ENCODE peak calls at places on chromosomes 3 and 15, in four cellular contexts. Q is neuronal stem cell, H is mesenchymal stem cell, A is H1. M is an unnamed sample.

GRCh38 chr3:178083906-178084823 is 452.1 kb upstream of the KCNMB2 start:
- DNase-seq in Q (peak; percentile 37), H (peak; percentile 58), A (no peak), M (no peak)

GRCh38 chr3:157098823-157099185 is 61.1 kb downstream of the CCNL1 start:
- DNase-seq in Q (no peak), H (peak; percentile 65), A (no peak), M (no peak)

GRCh38 chr3:176479291-176479690 is 718.0 kb downstream of the TBL1XR1 start:
- DNase-seq in Q (no peak), H (no peak), A (no peak), M (no peak)

GRCh38 chr15:23035964-23036566 is 3.3 kb downstream of the TUBGCP5 start:
- DNase-seq in Q (peak; percentile 62), H (peak; percentile 68), A (no peak), M (peak; percentile 88)

GRCh38 chr15:86087808-86088207 is 8.1 kb downstream of the AGBL1 start:
- DNase-seq in Q (no peak), H (no peak), A (no peak), M (no peak)

GRCh38 chr3:44055951-44056350 is 185.7 kb upstream of the TOPAZ1 start:
- DNase-seq in Q (no peak), H (peak; percentile 11), A (no peak), M (no peak)

GRCh38 chr3:70064194-70064787 is 64.8 kb downstream of the SAMMSON start:
- DNase-seq in Q (peak; percentile 36), H (peak; percentile 44), A (no peak), M (no peak)

GRCh38 chr3:157115069-157116006 is 44.6 kb downstream of the CCNL1 start:
- DNase-seq in Q (peak; percentile 58), H (peak; percentile 19), A (no peak), M (peak; percentile 66)

GRCh38 chr15:79849789-79850188 is 47.0 kb downstream of the MTHFS start:
- DNase-seq in Q (peak; percentile 21), H (peak; percentile 52), A (no peak), M (peak; percentile 21)

GRCh38 chr3:12948891-12949711 is 107.7 kb upstream of the RPL32 start:
- DNase-seq in Q (no peak), H (peak; percentile 62), A (no peak), M (peak; percentile 78)

GRCh38 chr15:25670025-25670554 is 193.0 kb downstream of the ATP10A start:
- DNase-seq in Q (peak; percentile 62), H (peak; percentile 10), A (peak; percentile 61), M (peak; percentile 38)

GRCh38 chr15:63474810-63475316 is 29.5 kb upstream of the USP3 start:
- DNase-seq in Q (no peak), H (peak; percentile 42), A (no peak), M (no peak)

GRCh38 chr15:63475670-63476069 is 28.7 kb upstream of the USP3 start:
- DNase-seq in Q (no peak), H (no peak), A (no peak), M (no peak)

GRCh38 chr15:63473749-63473998 is 30.7 kb upstream of the USP3 start:
- DNase-seq in Q (no peak), H (no peak), A (no peak), M (no peak)

GRCh38 chr15:63473007-63473748 is 31.2 kb upstream of the USP3 start:
- DNase-seq in Q (no peak), H (no peak), A (no peak), M (no peak)

GRCh38 chr15:63473999-63474809 is 30.2 kb upstream of the USP3 start:
- DNase-seq in Q (no peak), H (peak; percentile 97), A (no peak), M (peak; percentile 15)
- H3K18ac ChIP-seq in Q (peak overlapping the region; percentile 15), H (peak overlapping the region; percentile 75), A (no peak overlapping the region), M (no peak overlapping the region)

DNA sequence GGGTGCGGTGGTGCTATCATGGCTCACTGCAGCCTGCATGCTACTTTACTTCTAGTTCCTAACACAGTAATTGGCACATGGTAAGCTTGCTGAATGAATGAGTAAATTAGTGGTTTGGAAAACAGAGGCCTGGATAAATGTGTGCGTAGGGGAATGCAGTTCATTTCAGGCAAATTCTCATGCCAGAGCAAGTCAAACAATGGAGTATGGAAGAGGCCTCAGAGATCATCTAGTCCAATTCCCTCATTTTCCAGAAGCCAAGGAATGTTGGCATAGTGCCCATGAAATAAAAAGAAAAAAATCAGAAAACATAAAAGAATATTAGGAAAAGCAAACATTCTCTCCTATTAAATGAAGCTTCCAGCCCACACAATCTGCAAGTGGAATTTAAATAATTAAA is 92.5 kb downstream of the MB21D2 start:
- DNase-seq in Q (no peak), H (no peak), A (no peak), M (no peak)
- H3K4me3 ChIP-seq in Q (no peak overlapping the region), H (no peak overlapping the region), A (no peak overlapping the region), M (no peak overlapping the region)

GRCh38 chr3:197297476-197298340 is 704 bp downstream of the DLG1 start:
- DNase-seq in Q (peak; percentile 51), H (peak; percentile 92), A (peak; percentile 65), M (peak; percentile 85)
- H2BK12ac ChIP-seq in Q (no peak overlapping the region), H (peak overlapping the region; percentile 63), A (peak overlapping the region; percentile 95), M (no peak overlapping the region)

GRCh38 chr3:197575362-197575761 is 19.6 kb upstream of the BDH1 start:
- DNase-seq in Q (no peak), H (no peak), A (no peak), M (no peak)
- H3K18ac ChIP-seq in Q (no peak overlapping the region), H (no peak overlapping the region), A (peak overlapping the region; percentile 91), M (no peak overlapping the region)

GRCh38 chr3:52216585-52217408 is 8.6 kb downstream of the TLR9 start:
- DNase-seq in Q (no peak), H (peak; percentile 62), A (no peak), M (peak; percentile 21)
- H3K4me3 ChIP-seq in Q (no peak overlapping the region), H (no peak overlapping the region), A (no peak overlapping the region), M (no peak overlapping the region)

GRCh38 chr3:62950227-62950626 is 75.0 kb upstream of the CADPS start:
- DNase-seq in Q (no peak), H (no peak), A (no peak), M (no peak)
- H2BK12ac ChIP-seq in Q (no peak overlapping the region), H (no peak overlapping the region), A (peak overlapping the region; percentile 81), M (no peak overlapping the region)

DNA sequence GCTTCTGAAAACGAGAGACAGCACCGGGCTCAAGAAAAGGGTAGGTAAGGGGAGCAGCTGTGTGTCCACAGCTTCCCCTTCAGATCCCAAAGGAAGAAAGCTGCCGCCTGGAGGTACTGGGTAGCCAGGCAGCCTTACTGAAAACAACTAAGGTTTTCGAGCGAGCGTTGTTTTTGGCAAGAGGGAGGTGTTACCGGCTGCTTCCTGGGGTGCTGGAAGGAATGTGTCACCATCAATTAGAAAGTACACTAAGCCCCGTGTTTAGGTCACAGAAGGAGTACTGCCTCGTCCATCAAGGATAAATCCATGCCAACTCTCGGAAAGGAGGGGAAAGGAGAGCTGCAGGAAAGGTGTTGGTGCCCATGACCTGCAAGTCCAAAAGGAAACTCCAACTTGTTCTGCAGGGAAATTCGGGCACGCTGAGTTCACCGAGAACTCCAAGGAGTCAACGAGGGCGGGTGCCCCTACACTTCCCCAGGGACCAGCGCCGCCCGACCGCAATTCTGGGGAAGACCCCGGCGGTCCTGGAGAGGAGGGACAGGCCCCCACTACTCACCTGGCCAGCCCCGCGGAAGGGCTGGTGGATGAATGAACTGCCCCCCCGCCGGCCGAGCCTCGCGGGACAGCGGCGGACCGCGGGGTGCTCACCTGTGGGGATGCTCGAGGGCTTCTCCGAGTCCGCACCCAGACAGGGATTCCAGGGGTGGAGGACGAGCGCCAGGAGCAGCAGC is 586 bp downstream of the PLOD2 start:
- DNase-seq in Q (peak; percentile 61), H (peak; percentile 84), A (peak; percentile 61), M (peak; percentile 61)
- H3K18ac ChIP-seq in Q (peak overlapping the region; percentile 87), H (peak overlapping the region; percentile 98), A (peak overlapping the region; percentile 33), M (peak overlapping the region; percentile 92)

DNA sequence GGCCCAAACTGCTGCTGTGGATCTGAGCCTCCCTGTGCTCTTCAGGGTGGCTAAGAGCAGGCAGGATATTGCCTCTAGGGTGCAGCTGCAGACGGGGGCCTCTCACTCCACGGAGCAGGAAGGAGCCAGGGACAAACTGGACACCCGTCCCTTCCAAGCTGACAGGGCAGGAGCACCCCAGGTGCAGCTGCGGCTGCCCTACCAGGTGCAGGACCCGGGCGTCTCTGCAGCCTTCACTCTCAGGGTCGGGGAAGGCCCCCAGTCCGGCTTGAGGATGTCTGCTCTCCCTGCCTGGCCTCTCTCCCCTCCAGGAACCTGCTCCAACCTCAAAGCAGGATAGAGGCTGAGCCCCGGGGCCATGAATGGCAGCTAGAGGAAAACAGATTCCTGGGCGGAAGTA is 1554.9 kb upstream of the CADM2 start:
- DNase-seq in Q (no peak), H (no peak), A (no peak), M (no peak)
- H3K4me3 ChIP-seq in Q (no peak overlapping the region), H (no peak overlapping the region), A (no peak overlapping the region), M (no peak overlapping the region)

GRCh38 chr3:121627211-121627610 is 33.5 kb downstream of the HCLS1 start:
- DNase-seq in Q (no peak), H (no peak), A (no peak), M (no peak)
- H2BK12ac ChIP-seq in Q (no peak overlapping the region), H (no peak overlapping the region), A (no peak overlapping the region), M (no peak overlapping the region)

GRCh38 chr15:63252292-63252691 is 25.1 kb upstream of the APH1B start:
- DNase-seq in Q (no peak), H (no peak), A (no peak), M (no peak)

GRCh38 chr15:63251701-63252100 is 25.7 kb upstream of the APH1B start:
- DNase-seq in Q (no peak), H (no peak), A (no peak), M (peak; percentile 71)

GRCh38 chr15:63254991-63255390 is 22.4 kb upstream of the APH1B start:
- DNase-seq in Q (no peak), H (no peak), A (no peak), M (no peak)

GRCh38 chr15:63246691-63247464 is 30.5 kb upstream of the APH1B start:
- DNase-seq in Q (no peak), H (peak; percentile 92), A (no peak), M (peak; percentile 100)

DNA sequence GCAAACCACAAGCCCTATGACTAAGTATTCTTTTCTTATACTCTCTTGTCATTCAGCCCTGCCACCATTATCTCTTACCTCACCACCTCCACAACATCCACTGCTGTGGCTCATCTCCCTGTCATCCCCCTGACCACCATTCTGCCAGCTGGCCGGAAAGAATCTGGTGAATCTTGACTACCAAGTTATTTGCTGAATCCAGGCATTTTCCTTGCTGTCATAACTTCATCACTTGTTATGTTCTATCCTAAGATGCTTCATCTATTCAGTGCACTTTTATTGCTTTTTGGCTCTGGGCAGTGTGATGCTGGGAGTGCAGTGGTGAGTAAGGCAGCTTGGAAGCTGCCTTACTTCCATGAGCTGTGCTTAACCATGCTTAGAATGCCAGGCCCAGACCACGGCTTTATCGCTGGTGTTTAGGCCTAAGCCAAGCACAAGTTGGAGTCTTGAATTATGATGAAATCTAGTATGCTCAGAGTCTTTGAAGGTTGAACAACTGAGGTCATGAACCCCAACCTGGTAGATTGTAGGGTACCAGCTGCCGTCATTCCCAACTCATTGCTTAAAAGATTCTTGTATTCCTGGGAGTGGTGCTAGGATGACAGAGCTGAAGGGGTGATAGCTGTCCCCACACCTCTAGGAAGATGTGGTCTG is 27.0 kb upstream of the APH1B start:
- DNase-seq in Q (no peak), H (peak; percentile 91), A (no peak), M (peak; percentile 95)
- H3K18ac ChIP-seq in Q (no peak overlapping the region), H (no peak overlapping the region), A (no peak overlapping the region), M (no peak overlapping the region)